ENCODE peak calls at places on chromosomes 6 and 20, in eight cellular contexts. One of them, this sample, is unnamed.

GRCh38 chr6:134174790-134175531 is 122.5 kb upstream of the SLC2A12 start:
- DNase-seq in upper lobe of left lung: peak; percentile 100
- DNase-seq in fibroblast of pulmonary artery: peak; percentile 91
- DNase-seq in adrenal gland: peak; percentile 96
- DNase-seq in BJ: peak; percentile 38
- DNase-seq in A549: peak; percentile 35
- DNase-seq in pancreas: peak; percentile 97
- DNase-seq in epithelial cell of esophagus: peak; percentile 87
- DNase-seq in this sample: peak; percentile 93

GRCh38 chr20:62642666-62643520 is 590 bp downstream of the SLCO4A1 start:
- DNase-seq in upper lobe of left lung: peak; percentile 89
- DNase-seq in A549: no peak
- DNase-seq in fibroblast of pulmonary artery: no peak
- DNase-seq in adrenal gland: no peak
- DNase-seq in epithelial cell of esophagus: peak; percentile 32
- DNase-seq in pancreas: no peak
- DNase-seq in BJ: no peak
- DNase-seq in this sample: no peak

GRCh38 chr6:53359843-53360834 is 11.4 kb upstream of the ELOVL5 start:
- DNase-seq in epithelial cell of esophagus: no peak
- DNase-seq in A549: peak; percentile 19
- DNase-seq in pancreas: no peak
- DNase-seq in adrenal gland: peak; percentile 58
- DNase-seq in upper lobe of left lung: no peak
- DNase-seq in fibroblast of pulmonary artery: peak; percentile 39
- DNase-seq in BJ: no peak
- DNase-seq in this sample: no peak

GRCh38 chr6:166760288-166760687 is 133.2 kb upstream of the RPS6KA2 start:
- DNase-seq in A549: no peak
- DNase-seq in adrenal gland: no peak
- DNase-seq in fibroblast of pulmonary artery: no peak
- DNase-seq in pancreas: no peak
- DNase-seq in epithelial cell of esophagus: no peak
- DNase-seq in upper lobe of left lung: no peak
- DNase-seq in BJ: no peak
- DNase-seq in this sample: no peak

GRCh38 chr6:36355819-36356218 is 19.1 kb upstream of the BNIP5 start:
- DNase-seq in upper lobe of left lung: no peak
- DNase-seq in A549: no peak
- DNase-seq in fibroblast of pulmonary artery: peak; percentile 91
- DNase-seq in pancreas: no peak
- DNase-seq in adrenal gland: no peak
- DNase-seq in epithelial cell of esophagus: peak; percentile 18
- DNase-seq in BJ: no peak
- DNase-seq in this sample: no peak

GRCh38 chr6:17015144-17015543 is 86.7 kb upstream of the STMND1 start:
- DNase-seq in upper lobe of left lung: no peak
- DNase-seq in A549: no peak
- DNase-seq in fibroblast of pulmonary artery: peak; percentile 43
- DNase-seq in adrenal gland: no peak
- DNase-seq in epithelial cell of esophagus: peak; percentile 57
- DNase-seq in BJ: no peak
- DNase-seq in pancreas: no peak
- DNase-seq in this sample: no peak

GRCh38 chr20:24662756-24663399 is 193.4 kb downstream of the SYNDIG1 start:
- DNase-seq in pancreas: no peak
- DNase-seq in A549: no peak
- DNase-seq in epithelial cell of esophagus: no peak
- DNase-seq in upper lobe of left lung: no peak
- DNase-seq in BJ: no peak
- DNase-seq in adrenal gland: no peak
- DNase-seq in fibroblast of pulmonary artery: no peak
- DNase-seq in this sample: no peak

GRCh38 chr20:37393863-37394542 is 48.1 kb downstream of the SRC start:
- DNase-seq in adrenal gland: no peak
- DNase-seq in fibroblast of pulmonary artery: no peak
- DNase-seq in pancreas: no peak
- DNase-seq in upper lobe of left lung: no peak
- DNase-seq in epithelial cell of esophagus: no peak
- DNase-seq in BJ: no peak
- DNase-seq in A549: no peak
- DNase-seq in this sample: no peak

GRCh38 chr20:45685896-45686295 is 15.9 kb upstream of the WFDC11 start:
- DNase-seq in upper lobe of left lung: no peak
- DNase-seq in BJ: no peak
- DNase-seq in A549: peak; percentile 21
- DNase-seq in adrenal gland: no peak
- DNase-seq in pancreas: no peak
- DNase-seq in fibroblast of pulmonary artery: peak; percentile 0
- DNase-seq in epithelial cell of esophagus: peak; percentile 35
- DNase-seq in this sample: no peak

GRCh38 chr20:33822423-33822822 is 11.3 kb downstream of the CHMP4B start:
- DNase-seq in upper lobe of left lung: no peak
- DNase-seq in epithelial cell of esophagus: no peak
- DNase-seq in fibroblast of pulmonary artery: no peak
- DNase-seq in adrenal gland: no peak
- DNase-seq in BJ: no peak
- DNase-seq in A549: no peak
- DNase-seq in pancreas: no peak
- DNase-seq in this sample: no peak

GRCh38 chr6:31460361-31461025 is 37.5 kb upstream of the MICB start:
- DNase-seq in A549: no peak
- DNase-seq in upper lobe of left lung: no peak
- DNase-seq in epithelial cell of esophagus: no peak
- DNase-seq in pancreas: no peak
- DNase-seq in adrenal gland: no peak
- DNase-seq in fibroblast of pulmonary artery: no peak
- DNase-seq in BJ: no peak
- DNase-seq in this sample: no peak

GRCh38 chr20:44218441-44218840 is 7.9 kb upstream of the OSER1 start:
- DNase-seq in upper lobe of left lung: no peak
- DNase-seq in epithelial cell of esophagus: no peak
- DNase-seq in fibroblast of pulmonary artery: no peak
- DNase-seq in pancreas: no peak
- DNase-seq in A549: no peak
- DNase-seq in BJ: no peak
- DNase-seq in adrenal gland: no peak
- DNase-seq in this sample: no peak

GRCh38 chr6:110874880-110875547 is 429 bp downstream of the AMD1 start:
- DNase-seq in BJ: no peak
- DNase-seq in A549: no peak
- DNase-seq in epithelial cell of esophagus: no peak
- DNase-seq in adrenal gland: peak; percentile 64
- DNase-seq in upper lobe of left lung: peak; percentile 89
- DNase-seq in fibroblast of pulmonary artery: no peak
- DNase-seq in pancreas: peak; percentile 76
- DNase-seq in this sample: peak; percentile 73

GRCh38 chr6:165725201-165725600 is 62.2 kb upstream of the PDE10A start:
- DNase-seq in BJ: no peak
- DNase-seq in A549: no peak
- DNase-seq in adrenal gland: no peak
- DNase-seq in upper lobe of left lung: no peak
- DNase-seq in fibroblast of pulmonary artery: no peak
- DNase-seq in epithelial cell of esophagus: no peak
- DNase-seq in pancreas: no peak
- DNase-seq in this sample: no peak
- TF ChIP-seq CTCF in BJ: no peak
- TF ChIP-seq CTCF in A549: no peak
- TF ChIP-seq CTCF in adrenal gland: no peak
- TF ChIP-seq CTCF in upper lobe of left lung: no peak
- TF ChIP-seq CTCF in fibroblast of pulmonary artery: no peak
- TF ChIP-seq CTCF in epithelial cell of esophagus: no peak
- TF ChIP-seq CTCF in pancreas: no peak
- TF ChIP-seq CTCF in this sample: no peak

GRCh38 chr6:129726650-129727049 is 16.7 kb upstream of the ARHGAP18 start:
- DNase-seq in BJ: no peak
- DNase-seq in A549: no peak
- DNase-seq in upper lobe of left lung: no peak
- DNase-seq in pancreas: no peak
- DNase-seq in adrenal gland: no peak
- DNase-seq in fibroblast of pulmonary artery: no peak
- DNase-seq in epithelial cell of esophagus: no peak
- DNase-seq in this sample: no peak
- TF ChIP-seq CTCF in BJ: no peak
- TF ChIP-seq CTCF in A549: no peak
- TF ChIP-seq CTCF in upper lobe of left lung: no peak
- TF ChIP-seq CTCF in pancreas: no peak
- TF ChIP-seq CTCF in adrenal gland: no peak
- TF ChIP-seq CTCF in fibroblast of pulmonary artery: no peak
- TF ChIP-seq CTCF in epithelial cell of esophagus: no peak
- TF ChIP-seq CTCF in this sample: no peak

DNA sequence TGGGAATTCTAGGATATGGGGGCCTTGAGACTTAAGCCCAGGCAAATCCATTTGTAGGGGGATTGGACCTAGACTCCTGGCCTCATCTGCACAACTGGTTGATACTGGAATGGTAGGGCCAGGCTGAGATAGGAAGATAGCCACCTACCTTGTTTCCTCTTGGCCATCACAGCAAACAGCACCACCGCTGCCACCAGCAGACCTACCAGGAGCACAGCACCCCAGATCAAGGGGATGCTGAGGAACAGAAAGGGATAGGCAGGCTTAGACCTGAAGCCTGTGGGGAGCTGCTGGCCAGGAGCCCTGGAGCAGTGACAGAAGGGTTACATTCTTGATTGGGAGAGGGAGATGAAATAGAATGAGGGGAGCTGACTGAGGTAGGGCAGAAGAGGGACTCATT is 3.5 kb downstream of the TREML1 start:
- DNase-seq in pancreas: no peak
- DNase-seq in A549: no peak
- DNase-seq in adrenal gland: no peak
- DNase-seq in epithelial cell of esophagus: peak; percentile 19
- DNase-seq in upper lobe of left lung: no peak
- DNase-seq in fibroblast of pulmonary artery: no peak
- DNase-seq in BJ: no peak
- DNase-seq in this sample: no peak
- TF ChIP-seq CTCF in pancreas: no peak
- TF ChIP-seq CTCF in A549: no peak
- TF ChIP-seq CTCF in adrenal gland: no peak
- TF ChIP-seq CTCF in epithelial cell of esophagus: peak; percentile 14
- TF ChIP-seq CTCF in upper lobe of left lung: no peak
- TF ChIP-seq CTCF in fibroblast of pulmonary artery: no peak
- TF ChIP-seq CTCF in BJ: no peak
- TF ChIP-seq CTCF in this sample: no peak

DNA sequence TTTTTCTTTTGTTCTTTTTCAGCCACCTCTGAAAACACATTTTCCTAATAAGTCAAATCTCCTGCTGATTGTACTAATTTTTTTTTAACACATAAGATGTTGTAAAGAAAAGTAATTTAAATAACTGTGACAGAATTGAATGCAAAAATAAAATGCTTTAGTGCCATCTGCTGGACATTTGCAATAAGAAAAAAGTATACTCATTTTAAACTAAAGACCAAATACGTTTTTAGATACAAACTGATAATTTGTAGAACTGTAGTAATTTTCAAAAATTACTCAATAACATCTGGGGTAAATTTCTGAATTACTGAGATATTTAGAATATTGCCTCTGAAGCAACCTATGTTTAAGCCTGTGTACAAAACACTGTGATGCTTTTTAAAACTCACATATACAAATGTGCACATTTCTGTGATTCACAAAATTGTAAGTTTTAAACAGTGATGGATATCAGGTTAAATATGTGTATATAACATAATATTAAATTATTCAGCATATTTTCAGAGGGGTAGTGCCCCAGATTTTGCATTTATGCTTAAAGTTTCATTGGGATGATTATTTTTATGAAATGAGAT is 198.7 kb downstream of the RIMS1 start:
- DNase-seq in upper lobe of left lung: no peak
- DNase-seq in pancreas: no peak
- DNase-seq in epithelial cell of esophagus: peak; percentile 27
- DNase-seq in fibroblast of pulmonary artery: peak; percentile 44
- DNase-seq in A549: no peak
- DNase-seq in adrenal gland: no peak
- DNase-seq in BJ: no peak
- DNase-seq in this sample: no peak
- TF ChIP-seq CTCF in upper lobe of left lung: peak; percentile 27
- TF ChIP-seq CTCF in pancreas: peak; percentile 30
- TF ChIP-seq CTCF in epithelial cell of esophagus: no peak
- TF ChIP-seq CTCF in fibroblast of pulmonary artery: peak; percentile 41
- TF ChIP-seq CTCF in A549: peak; percentile 48
- TF ChIP-seq CTCF in adrenal gland: peak; percentile 38
- TF ChIP-seq CTCF in BJ: peak; percentile 25
- TF ChIP-seq CTCF in this sample: peak; percentile 85

DNA sequence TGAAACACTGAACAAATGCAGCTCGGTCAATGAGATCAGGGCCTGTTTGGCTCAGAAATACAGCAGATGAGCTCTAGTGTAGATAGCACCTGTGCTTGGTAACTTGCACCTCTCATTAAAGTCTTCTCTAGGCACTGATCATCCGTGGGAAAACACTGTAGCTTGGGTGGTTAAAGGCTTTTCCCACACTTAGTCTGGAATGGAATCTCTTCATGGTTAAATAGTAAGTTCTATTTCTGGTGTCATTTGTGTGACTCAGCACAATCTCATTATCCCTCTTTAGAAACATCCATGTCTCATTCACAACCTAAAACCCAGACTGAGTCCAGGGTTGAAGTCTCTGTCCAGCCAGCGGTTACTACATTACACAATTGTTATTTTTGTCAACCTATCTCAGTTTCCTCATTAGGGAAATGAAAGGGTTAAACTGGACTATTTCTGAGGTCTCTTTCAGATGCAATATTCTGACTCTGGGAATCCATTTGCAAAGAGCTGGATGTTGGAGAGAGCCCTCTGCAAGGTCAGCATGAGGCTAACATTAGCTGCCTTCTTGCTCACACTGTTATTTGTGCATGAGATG is 125.0 kb downstream of the ZDHHC14 start:
- DNase-seq in fibroblast of pulmonary artery: no peak
- DNase-seq in upper lobe of left lung: no peak
- DNase-seq in BJ: no peak
- DNase-seq in pancreas: no peak
- DNase-seq in epithelial cell of esophagus: no peak
- DNase-seq in A549: no peak
- DNase-seq in adrenal gland: no peak
- DNase-seq in this sample: no peak
- TF ChIP-seq CTCF in fibroblast of pulmonary artery: no peak
- TF ChIP-seq CTCF in upper lobe of left lung: no peak
- TF ChIP-seq CTCF in BJ: no peak
- TF ChIP-seq CTCF in pancreas: no peak
- TF ChIP-seq CTCF in epithelial cell of esophagus: no peak
- TF ChIP-seq CTCF in A549: no peak
- TF ChIP-seq CTCF in adrenal gland: no peak
- TF ChIP-seq CTCF in this sample: no peak

DNA sequence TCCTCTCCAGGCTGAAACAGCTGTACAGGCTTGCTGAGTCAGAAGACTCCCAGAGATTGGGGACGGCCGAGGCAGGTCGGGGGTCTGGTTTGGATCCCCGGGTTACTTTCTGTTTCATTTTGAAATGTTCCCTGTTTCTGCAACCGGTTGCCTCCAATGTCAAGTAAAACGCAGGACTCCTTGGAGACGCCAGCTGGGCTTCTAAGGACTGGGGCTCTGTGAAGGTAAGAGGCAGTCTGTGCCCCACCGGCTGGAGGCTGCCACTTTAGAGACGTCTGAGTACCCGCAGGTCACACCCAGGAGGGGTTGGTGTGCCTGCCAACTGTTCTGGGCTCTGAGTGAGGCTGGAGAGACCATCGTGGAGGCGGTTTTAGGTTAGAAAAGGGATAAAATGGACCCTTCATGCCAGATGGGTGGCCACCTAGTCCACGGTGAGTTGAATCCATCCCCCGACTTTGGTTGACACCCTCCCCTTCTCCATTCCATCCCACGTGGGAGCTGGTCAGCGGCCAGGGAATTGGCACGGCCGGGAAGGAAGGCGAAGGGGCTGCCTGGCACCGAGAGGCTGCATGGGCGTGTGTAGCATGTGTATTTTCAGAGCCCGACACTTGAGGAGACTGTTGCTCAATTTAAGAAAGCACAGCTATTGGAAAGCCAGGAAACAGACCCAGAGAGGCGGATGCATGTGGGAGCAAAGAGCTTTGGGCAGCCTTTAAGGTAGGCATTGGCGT is 240.9 kb downstream of the PHACTR1 start:
- DNase-seq in epithelial cell of esophagus: peak; percentile 47
- DNase-seq in BJ: no peak
- DNase-seq in upper lobe of left lung: peak; percentile 88
- DNase-seq in fibroblast of pulmonary artery: peak; percentile 78
- DNase-seq in pancreas: peak; percentile 77
- DNase-seq in adrenal gland: peak; percentile 39
- DNase-seq in A549: peak; percentile 6
- DNase-seq in this sample: no peak
- TF ChIP-seq CTCF in epithelial cell of esophagus: no peak
- TF ChIP-seq CTCF in BJ: no peak
- TF ChIP-seq CTCF in upper lobe of left lung: no peak
- TF ChIP-seq CTCF in fibroblast of pulmonary artery: no peak
- TF ChIP-seq CTCF in pancreas: no peak
- TF ChIP-seq CTCF in adrenal gland: no peak
- TF ChIP-seq CTCF in A549: no peak
- TF ChIP-seq CTCF in this sample: no peak

This sample was measured in type B pancreatic cell.